ENCODE peak calls at places on chromosomes 13 and 19, in five cellular contexts. C, Q, B, D and O are unnamed samples.

GRCh38 chr19:17681505-17682125 is 6.5 kb downstream of the UNC13A start:
- DNase-seq in C (peak), Q (no peak), B (peak), D (peak), O (peak)

GRCh38 chr19:5046339-5047039 is 77.6 kb downstream of the KDM4B start:
- DNase-seq in C (peak), Q (no peak), B (no peak), D (peak), O (no peak)

GRCh38 chr13:113493315-113493951 is 2.9 kb upstream of the DCUN1D2 start:
- DNase-seq in C (peak), Q (peak), B (peak), D (no peak), O (no peak)

GRCh38 chr19:45110811-45111210 is 17.8 kb downstream of the PPP1R37 start:
- DNase-seq in C (no peak), Q (no peak), B (peak), D (no peak), O (no peak)

GRCh38 chr13:91579320-91579719 is 180.9 kb downstream of the GPC5 start:
- DNase-seq in C (no peak), Q (no peak), B (no peak), D (no peak), O (no peak)

GRCh38 chr19:16366433-16367268 is 42.0 kb downstream of the KLF2 start:
- DNase-seq in C (no peak), Q (no peak), B (peak), D (no peak), O (no peak)

GRCh38 chr19:44752816-44753618 is 4.5 kb downstream of the BCL3 start:
- DNase-seq in C (peak), Q (peak), B (peak), D (no peak), O (no peak)

GRCh38 chr13:20160346-20161274 is at the start of gene GJA3:
- DNase-seq in C (no peak), Q (no peak), B (peak), D (peak), O (no peak)

GRCh38 chr19:5246554-5247155 is 94.0 kb downstream of the PTPRS start:
- DNase-seq in C (no peak), Q (no peak), B (no peak), D (no peak), O (no peak)

GRCh38 chr13:20658451-20658850 is 45.0 kb upstream of the IL17D start:
- DNase-seq in C (no peak), Q (no peak), B (no peak), D (no peak), O (no peak)

GRCh38 chr19:41872775-41873647 is 4.1 kb upstream of the CD79A start:
- DNase-seq in C (peak), Q (no peak), B (peak), D (peak), O (peak)

DNA sequence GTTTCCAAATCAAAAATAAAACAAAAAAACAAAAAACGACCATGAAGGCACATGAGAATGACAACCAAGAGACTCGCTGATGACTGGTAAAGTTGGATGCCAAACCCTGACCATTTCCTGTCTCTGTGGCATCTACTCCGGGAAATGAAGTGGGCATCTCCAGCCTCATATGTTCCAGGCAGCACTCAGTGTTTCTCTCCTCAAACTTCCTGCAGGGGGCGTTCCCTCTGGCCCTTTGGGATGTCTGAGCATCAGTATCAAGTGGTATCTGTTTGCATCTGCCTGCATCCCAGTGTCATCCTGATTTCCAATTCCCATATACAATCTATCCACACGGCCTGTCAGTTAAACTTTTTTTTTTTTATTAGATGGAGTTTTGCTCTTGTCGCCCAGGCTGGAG is 9.8 kb upstream of the SIGLEC12 start:
- DNase-seq in C (no peak), Q (no peak), B (peak), D (peak), O (no peak)
- TF ChIP-seq CTCF in C (no peak), Q (peak), B (peak), D (peak), O (peak)

DNA sequence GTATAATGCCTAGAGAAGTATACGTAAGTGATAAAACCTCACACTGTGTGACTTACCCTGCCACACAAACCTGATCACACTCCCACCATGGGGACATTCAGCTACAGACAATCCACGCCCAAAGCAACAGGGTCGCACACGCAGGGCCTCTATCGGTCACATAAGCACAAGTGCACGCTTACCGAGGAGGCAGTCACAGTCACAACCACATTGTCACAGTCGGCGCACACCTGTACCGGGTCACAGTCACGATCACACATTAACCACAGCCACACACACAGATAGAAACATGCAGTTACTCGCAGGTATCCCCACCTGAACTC is 584 bp downstream of the ZNF566 start:
- DNase-seq in C (no peak), Q (no peak), B (peak), D (peak), O (no peak)
- TF ChIP-seq CTCF in C (no peak), Q (no peak), B (no peak), D (no peak), O (peak)

DNA sequence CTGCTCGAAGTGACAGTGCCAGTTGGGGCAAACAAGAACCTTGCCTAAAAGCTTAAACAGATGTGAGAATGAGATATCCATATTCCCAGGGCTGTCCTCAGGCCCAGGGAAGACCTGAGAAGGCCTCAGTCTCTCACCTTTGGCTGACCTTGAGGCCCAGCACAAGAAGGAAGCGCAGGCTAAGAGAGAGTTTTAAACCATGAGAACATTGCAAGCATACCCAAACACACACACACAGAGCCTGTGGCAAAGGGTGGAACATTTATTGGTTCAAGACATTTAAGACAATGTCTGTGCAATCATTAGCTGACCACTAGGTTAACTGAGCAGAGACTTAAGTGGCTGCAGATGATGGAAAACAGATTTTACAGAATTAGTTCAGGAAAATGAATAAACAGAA is 248.2 kb downstream of the NBEA start:
- DNase-seq in C (no peak), Q (no peak), B (no peak), D (no peak), O (no peak)
- TF ChIP-seq CTCF in C (no peak), Q (no peak), B (no peak), D (no peak), O (no peak)

GRCh38 chr13:110561335-110562033 is at the start of gene RAB20:
- DNase-seq in C (peak), Q (no peak), B (peak), D (peak), O (peak)
- TF ChIP-seq CTCF in C (no peak), Q (no peak), B (no peak), D (no peak), O (no peak)

GRCh38 chr13:94416454-94417080 is 62.9 kb downstream of the DCT start:
- DNase-seq in C (no peak), Q (no peak), B (peak), D (peak), O (peak)
- TF ChIP-seq CTCF in C (peak), Q (peak), B (peak), D (peak), O (peak)

GRCh38 chr13:73061478-73062275 is 2.9 kb downstream of the KLF5 start:
- DNase-seq in C (peak), Q (no peak), B (no peak), D (no peak), O (no peak)

GRCh38 chr13:73058432-73058740 is 419 bp upstream of the KLF5 start:
- DNase-seq in C (no peak), Q (no peak), B (no peak), D (no peak), O (no peak)

GRCh38 chr13:73058741-73059459 is at the start of gene KLF5:
- DNase-seq in C (peak), Q (peak), B (peak), D (peak), O (peak)

GRCh38 chr13:73060251-73061160 is 1.7 kb downstream of the KLF5 start:
- DNase-seq in C (peak), Q (peak), B (peak), D (no peak), O (no peak)

DNA sequence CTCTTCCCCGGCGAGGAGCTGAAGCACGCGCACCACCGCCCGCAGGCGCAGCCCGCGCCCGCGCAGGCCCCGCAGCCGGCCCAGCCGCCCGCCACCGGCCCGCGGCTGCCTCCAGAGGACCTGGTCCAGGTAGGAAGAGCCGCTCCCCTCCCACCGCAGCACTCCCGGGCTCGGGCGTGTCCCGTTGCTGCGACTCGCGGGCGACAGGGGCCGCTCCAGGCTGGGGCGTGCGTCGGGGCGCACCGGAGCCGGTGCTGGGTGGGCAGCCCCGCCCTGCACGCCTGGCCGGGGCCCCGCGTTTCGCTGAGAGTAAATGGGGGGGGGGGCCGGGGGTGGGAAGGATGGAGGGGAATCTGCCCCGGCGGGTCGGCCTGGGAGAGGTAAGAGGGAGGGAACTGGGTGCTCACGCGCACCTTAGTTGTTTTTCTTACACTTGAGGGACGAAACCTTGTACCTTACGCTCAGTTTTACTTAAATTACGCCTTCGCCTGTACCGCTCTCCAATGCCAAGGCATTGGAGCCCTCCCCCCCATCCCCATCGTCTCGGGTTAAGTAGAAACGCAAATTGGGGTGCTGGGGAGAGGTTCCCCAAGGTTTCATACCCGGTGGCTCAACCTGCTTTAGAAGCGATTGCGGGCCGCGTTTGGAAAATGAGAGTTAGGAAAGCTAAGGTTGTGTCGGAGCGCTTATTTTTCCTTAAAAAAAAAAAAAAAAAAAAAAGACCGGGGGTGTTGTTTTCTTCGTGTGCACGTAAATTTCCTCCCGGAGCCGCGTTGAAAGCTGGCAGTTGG is 850 bp downstream of the KLF5 start:
- DNase-seq in C (peak), Q (no peak), B (peak), D (peak), O (peak)
- TF ChIP-seq CTCF in C (no peak), Q (peak), B (peak), D (no peak), O (peak)

GRCh38 chr19:38043649-38044144 is 136.7 kb downstream of the SIPA1L3 start:
- DNase-seq in C (no peak), Q (no peak), B (no peak), D (no peak), O (no peak)

GRCh38 chr19:38046254-38047047 is 139.4 kb downstream of the SIPA1L3 start:
- DNase-seq in C (peak), Q (no peak), B (peak), D (no peak), O (no peak)

GRCh38 chr19:38045554-38046253 is 138.7 kb downstream of the SIPA1L3 start:
- DNase-seq in C (no peak), Q (no peak), B (peak), D (no peak), O (no peak)

GRCh38 chr19:38042132-38042531 is 135.1 kb downstream of the SIPA1L3 start:
- DNase-seq in C (no peak), Q (no peak), B (no peak), D (no peak), O (no peak)

GRCh38 chr19:38044267-38045111 is 137.5 kb downstream of the SIPA1L3 start:
- DNase-seq in C (no peak), Q (no peak), B (peak), D (no peak), O (no peak)
- TF ChIP-seq CTCF in C (no peak), Q (no peak), B (no peak), D (no peak), O (no peak)

DNA sequence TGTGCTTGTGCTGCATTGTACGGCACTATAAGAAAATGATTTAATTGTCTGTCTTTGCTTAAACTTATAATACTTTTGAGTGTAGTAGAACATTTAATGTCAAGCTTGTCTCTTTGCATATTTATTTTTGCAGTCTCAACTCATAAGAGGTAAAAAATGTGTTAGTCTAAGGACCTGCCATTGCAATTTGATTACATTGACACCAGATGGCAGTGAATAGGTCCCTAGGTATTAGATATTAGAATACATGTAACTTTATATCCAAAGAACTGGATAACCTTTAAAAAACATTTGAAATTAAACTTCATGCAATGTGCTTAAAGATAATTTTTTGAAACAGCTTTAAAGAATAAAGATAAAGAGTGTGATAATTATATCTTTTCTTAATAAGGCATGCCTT is 1421.3 kb downstream of the OLFM4 start:
- DNase-seq in C (no peak), Q (no peak), B (no peak), D (no peak), O (no peak)
- TF ChIP-seq CTCF in C (no peak), Q (no peak), B (no peak), D (peak), O (peak)

DNA sequence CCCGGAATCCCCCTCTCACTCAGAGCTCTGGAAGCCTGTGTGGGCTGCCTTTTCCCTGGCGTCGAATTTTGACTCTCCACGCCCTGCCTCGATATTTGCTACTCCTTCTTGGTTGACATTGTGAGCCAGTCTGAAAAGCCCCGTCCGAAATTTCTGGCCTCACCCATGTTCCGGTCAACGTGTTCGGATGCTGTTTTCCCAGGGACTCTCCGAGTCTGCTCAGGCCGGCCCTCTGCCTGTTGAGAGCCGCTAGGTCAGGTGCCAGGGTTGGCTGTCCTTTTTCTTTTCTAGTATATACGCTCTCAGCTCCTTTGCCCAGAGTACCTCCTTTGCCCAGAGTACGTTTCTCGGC is 6.8 kb upstream of the DGKH start:
- DNase-seq in C (peak), Q (no peak), B (peak), D (peak), O (peak)
- TF ChIP-seq CTCF in C (peak), Q (peak), B (peak), D (no peak), O (peak)

GRCh38 chr19:48415869-48416268 is 22.4 kb downstream of the GRIN2D start:
- DNase-seq in C (no peak), Q (no peak), B (no peak), D (no peak), O (no peak)

GRCh38 chr19:48418317-48419064 is 25.0 kb downstream of the GRIN2D start:
- DNase-seq in C (no peak), Q (no peak), B (peak), D (no peak), O (no peak)

GRCh38 chr19:48421548-48421947 is 24.2 kb upstream of the GRWD1 start:
- DNase-seq in C (no peak), Q (no peak), B (no peak), D (no peak), O (no peak)

GRCh38 chr19:48417436-48417835 is 24.0 kb downstream of the GRIN2D start:
- DNase-seq in C (no peak), Q (no peak), B (no peak), D (peak), O (no peak)

DNA sequence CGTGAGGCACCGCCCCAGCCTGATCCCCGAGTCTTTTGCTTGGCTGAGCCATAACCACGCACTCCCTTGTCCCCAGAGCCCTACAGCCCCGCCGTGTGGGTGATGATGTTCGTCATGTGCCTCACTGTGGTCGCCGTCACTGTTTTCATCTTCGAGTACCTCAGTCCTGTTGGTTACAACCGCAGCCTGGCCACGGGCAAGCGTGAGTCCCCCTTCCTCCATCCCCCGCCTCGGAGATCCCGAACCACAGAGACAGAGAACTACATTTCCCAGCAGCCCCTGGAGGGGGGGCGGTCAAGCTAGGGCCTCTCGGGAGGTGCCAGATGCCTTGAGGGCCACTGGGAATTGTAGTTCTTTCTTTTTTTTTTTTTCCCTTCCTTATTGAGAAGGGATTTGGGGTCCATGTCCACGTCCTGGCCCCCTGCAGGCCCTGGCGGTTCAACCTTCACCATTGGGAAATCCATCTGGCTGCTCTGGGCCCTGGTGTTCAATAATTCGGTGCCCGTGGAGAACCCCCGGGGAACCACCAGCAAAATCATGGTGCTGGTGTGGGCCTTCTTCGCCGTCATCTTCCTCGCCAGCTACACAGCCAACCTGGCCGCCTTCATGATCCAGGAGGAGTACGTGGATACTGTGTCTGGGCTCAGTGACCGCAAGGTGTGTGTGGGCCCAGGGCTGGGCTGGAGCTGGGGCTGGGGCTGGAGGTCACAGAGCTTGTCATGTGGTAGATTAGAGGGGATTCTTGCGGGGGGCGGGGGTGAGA is 25.9 kb downstream of the GRIN2D start:
- DNase-seq in C (peak), Q (no peak), B (peak), D (peak), O (no peak)
- TF ChIP-seq CTCF in C (no peak), Q (no peak), B (no peak), D (no peak), O (no peak)